ENCODE peak calls at places on chromosome 21, in four cellular contexts. B is mesendoderm, A is GM23248, S is foreskin keratinocyte. F is an unnamed sample.
A peak's percentile ranks its signal among the peaks of the same experiment; 100 is the strongest.

GRCh38 chr21:37450385-37451044 is 83.9 kb downstream of the DYRK1A start:
- DNase-seq in B (no peak), A (peak; percentile 76), S (peak; percentile 65), F (no peak)

GRCh38 chr21:38820471-38821239 is 14.9 kb downstream of the ETS2 start:
- DNase-seq in B (no peak), A (no peak), S (no peak), F (no peak)

GRCh38 chr21:17348357-17348756 is 164.5 kb upstream of the CXADR start:
- DNase-seq in B (no peak), A (no peak), S (no peak), F (no peak)

GRCh38 chr21:21463456-21463855 is 465.2 kb downstream of the NCAM2 start:
- DNase-seq in B (no peak), A (no peak), S (no peak), F (no peak)

GRCh38 chr21:37642493-37642892 is 273.8 kb downstream of the KCNJ6 start:
- DNase-seq in B (peak; percentile 84), A (no peak), S (peak; percentile 36), F (no peak)

GRCh38 chr21:46356494-46357334 is 32.8 kb downstream of the PCNT start:
- DNase-seq in B (no peak), A (no peak), S (no peak), F (no peak)

GRCh38 chr21:42833859-42834729 is 45.2 kb downstream of the WDR4 start:
- DNase-seq in B (no peak), A (no peak), S (no peak), F (no peak)

GRCh38 chr21:20570824-20571232 is 427.4 kb upstream of the NCAM2 start:
- DNase-seq in B (peak; percentile 96), A (no peak), S (peak; percentile 4), F (no peak)

GRCh38 chr21:39094847-39095525 is 88.3 kb downstream of the PSMG1 start:
- DNase-seq in B (peak; percentile 45), A (peak; percentile 47), S (no peak), F (peak; percentile 29)

GRCh38 chr21:33901421-33902288 is 13.9 kb downstream of the ATP5PO start:
- DNase-seq in B (peak; percentile 91), A (peak; percentile 78), S (peak; percentile 26), F (peak; percentile 22)

GRCh38 chr21:27677547-27677946 is 710.7 kb upstream of the ADAMTS5 start:
- DNase-seq in B (no peak), A (no peak), S (peak; percentile 76), F (no peak)

GRCh38 chr21:31218830-31219608 is 125.0 kb downstream of the TIAM1 start:
- DNase-seq in B (peak; percentile 16), A (peak; percentile 92), S (peak; percentile 46), F (peak; percentile 89)

GRCh38 chr21:26115346-26115745 is 55.2 kb downstream of the APP start:
- DNase-seq in B (no peak), A (no peak), S (no peak), F (no peak)

GRCh38 chr21:39840373-39841097 is 26.7 kb upstream of the PCP4 start:
- DNase-seq in B (no peak), A (no peak), S (no peak), F (no peak)

GRCh38 chr21:36719614-36720013 is 20.7 kb downstream of the SIM2 start:
- DNase-seq in B (no peak), A (no peak), S (no peak), F (no peak)

GRCh38 chr21:32481875-32482408 is 69.4 kb downstream of the EVA1C start:
- DNase-seq in B (no peak), A (no peak), S (no peak), F (no peak)

GRCh38 chr21:15848632-15849031 is 118.8 kb downstream of the USP25 start:
- DNase-seq in B (no peak), A (peak; percentile 56), S (peak; percentile 63), F (peak; percentile 40)
- H3K27ac ChIP-seq in B (no peak overlapping the region), A (no peak overlapping the region), S (peak overlapping the region; percentile 7), F (peak overlapping the region; percentile 20)

DNA sequence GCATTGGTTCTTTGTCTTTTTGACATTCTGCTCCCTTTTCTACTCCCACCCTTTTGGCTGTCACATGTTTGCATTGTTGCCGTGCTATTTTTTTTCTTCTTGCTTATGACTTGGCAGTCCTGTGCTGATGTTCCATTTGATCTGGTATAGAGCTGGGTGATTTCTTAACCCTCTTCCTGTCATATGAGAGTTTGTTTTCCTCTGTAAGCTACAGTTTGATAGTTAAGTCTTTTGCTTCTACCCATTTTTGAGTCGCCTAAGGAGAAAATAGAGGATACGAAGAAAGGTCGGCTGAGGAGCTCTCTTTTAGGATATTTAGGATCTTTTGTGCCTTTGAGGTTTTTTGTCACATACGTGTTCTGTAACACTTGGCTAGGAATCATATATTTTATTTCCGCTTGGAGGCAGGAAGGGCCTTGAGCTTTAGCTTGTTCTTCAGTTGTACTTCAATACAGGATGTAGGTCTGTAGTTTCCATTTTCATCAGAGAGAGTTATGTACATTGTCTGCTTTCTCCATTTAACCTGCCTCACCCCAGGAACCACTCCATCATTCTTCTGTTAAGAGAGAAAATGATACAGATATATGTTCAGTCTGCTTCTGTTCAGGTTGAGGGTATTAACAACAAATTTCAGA is 150.7 kb downstream of the BACH1 start:
- DNase-seq in B (no peak), A (no peak), S (no peak), F (no peak)
- H3K27ac ChIP-seq in B (no peak overlapping the region), A (no peak overlapping the region), S (no peak overlapping the region), F (no peak overlapping the region)

DNA sequence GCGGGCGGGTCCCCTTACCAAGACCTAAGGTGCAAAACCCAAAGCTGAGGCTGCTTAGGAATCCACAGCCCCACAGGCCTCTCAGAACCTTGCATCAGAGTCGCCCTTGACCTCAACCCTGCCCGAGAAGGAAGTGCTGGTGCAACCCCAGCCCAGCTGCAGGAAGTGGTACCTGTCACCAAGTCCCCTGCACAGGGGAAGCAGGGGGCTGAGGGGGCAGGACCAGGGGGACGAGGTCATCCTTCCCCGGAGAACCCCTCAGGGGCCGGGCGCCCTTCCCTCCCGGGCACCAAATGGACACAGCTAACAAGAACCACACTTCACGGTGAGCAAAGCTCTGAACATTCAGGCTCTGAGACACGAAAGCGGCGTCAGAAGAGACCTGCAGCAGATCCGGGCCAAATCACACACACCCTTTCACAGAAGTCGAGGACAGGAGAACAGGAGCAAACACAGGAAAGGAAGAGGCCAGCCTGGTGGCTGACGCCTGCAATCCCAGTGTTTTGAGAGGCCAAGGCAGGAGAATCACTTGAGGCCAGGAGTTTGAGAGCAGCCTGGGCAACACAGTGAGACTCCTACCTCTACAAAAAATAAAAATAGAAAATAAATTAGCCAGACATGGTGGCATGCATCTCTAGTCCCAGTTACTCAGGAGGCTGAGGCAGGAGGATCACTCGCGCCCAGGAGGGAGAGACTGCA is 6.4 kb downstream of the ITGB2 start:
- DNase-seq in B (no peak), A (no peak), S (no peak), F (no peak)
- H3K27ac ChIP-seq in B (no peak overlapping the region), A (no peak overlapping the region), S (peak overlapping the region; percentile 19), F (no peak overlapping the region)

GRCh38 chr21:41582866-41583265 is 74.9 kb upstream of the TMPRSS2 start:
- DNase-seq in B (no peak), A (no peak), S (no peak), F (no peak)
- H3K27ac ChIP-seq in B (no peak overlapping the region), A (no peak overlapping the region), S (no peak overlapping the region), F (peak overlapping the region; percentile 93)

GRCh38 chr21:14080040-14080763 is 130.6 kb downstream of the LIPI start:
- DNase-seq in B (no peak), A (no peak), S (no peak), F (no peak)
- H3K27ac ChIP-seq in B (no peak overlapping the region), A (no peak overlapping the region), S (no peak overlapping the region), F (no peak overlapping the region)